ENCODE peak calls at places on chromosomes 16 and 17, in four cellular contexts. One of them, this sample, is unnamed.

GRCh38 chr17:81067331-81067730 is 32.4 kb downstream of the BAIAP2 start:
- DNase-seq in K562: no peak
- DNase-seq in H1: no peak
- DNase-seq in GM12878: no peak
- DNase-seq in this sample: peak

GRCh38 chr17:81245024-81245664 is 6.0 kb downstream of the NDUFAF8 start:
- DNase-seq in K562: no peak
- DNase-seq in H1: no peak
- DNase-seq in GM12878: peak
- DNase-seq in this sample: no peak

GRCh38 chr17:45019177-45019711 is 32.2 kb downstream of the DCAKD start:
- DNase-seq in K562: peak
- DNase-seq in H1: no peak
- DNase-seq in GM12878: no peak
- DNase-seq in this sample: peak

GRCh38 chr16:22968931-22969330 is 155.0 kb downstream of the HS3ST2 start:
- DNase-seq in K562: no peak
- DNase-seq in H1: no peak
- DNase-seq in GM12878: no peak
- DNase-seq in this sample: no peak

GRCh38 chr17:56319531-56319930 is 166.3 kb downstream of the ANKFN1 start:
- DNase-seq in K562: peak
- DNase-seq in H1: no peak
- DNase-seq in GM12878: peak
- DNase-seq in this sample: peak

GRCh38 chr16:84367297-84367680 is 1.0 kb upstream of the ATP2C2 start:
- DNase-seq in K562: no peak
- DNase-seq in H1: no peak
- DNase-seq in GM12878: no peak
- DNase-seq in this sample: no peak

GRCh38 chr17:34862384-34862783 is 98.9 kb downstream of the CCT6B start:
- DNase-seq in K562: no peak
- DNase-seq in H1: no peak
- DNase-seq in GM12878: no peak
- DNase-seq in this sample: no peak

GRCh38 chr16:12674096-12674495 is 129.6 kb downstream of the CPPED1 start:
- DNase-seq in K562: no peak
- DNase-seq in H1: no peak
- DNase-seq in GM12878: no peak
- DNase-seq in this sample: no peak

GRCh38 chr17:5510776-5511175 is 24.4 kb downstream of the MIS12 start:
- DNase-seq in K562: no peak
- DNase-seq in H1: no peak
- DNase-seq in GM12878: no peak
- DNase-seq in this sample: no peak

GRCh38 chr16:57794849-57795430 is 7.4 kb downstream of the KIFC3 start:
- DNase-seq in K562: no peak
- DNase-seq in H1: no peak
- DNase-seq in GM12878: no peak
- DNase-seq in this sample: no peak

DNA sequence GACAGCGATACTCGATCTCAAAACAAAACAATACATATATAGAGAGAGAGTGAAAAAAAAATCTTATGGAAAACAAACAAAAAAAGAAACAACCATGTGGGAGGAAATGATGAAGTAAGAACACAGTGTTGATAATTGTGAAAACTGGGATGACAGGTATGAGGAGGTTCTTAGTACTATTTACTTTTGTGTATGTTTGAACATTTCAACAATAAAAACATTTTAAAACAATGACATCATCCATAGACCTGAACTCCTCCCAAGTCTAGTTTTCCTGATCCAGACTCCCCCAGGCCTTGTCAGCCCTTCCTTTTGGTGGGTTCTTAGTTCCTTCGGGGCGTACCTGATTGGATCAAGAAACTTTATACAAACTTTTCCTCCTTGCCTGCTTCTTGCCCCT is 51.7 kb downstream of the CCDC42 start:
- DNase-seq in K562: no peak
- DNase-seq in H1: no peak
- DNase-seq in GM12878: no peak
- DNase-seq in this sample: no peak
- TF ChIP-seq NRF1 in K562: no peak
- TF ChIP-seq NRF1 in H1: no peak
- TF ChIP-seq NRF1 in GM12878: no peak
- TF ChIP-seq NRF1 in this sample: no peak

GRCh38 chr17:15882777-15883176 is 62.2 kb upstream of the ADORA2B start:
- DNase-seq in K562: no peak
- DNase-seq in H1: no peak
- DNase-seq in GM12878: no peak
- DNase-seq in this sample: no peak
- TF ChIP-seq NRF1 in K562: no peak
- TF ChIP-seq NRF1 in H1: no peak
- TF ChIP-seq NRF1 in GM12878: no peak
- TF ChIP-seq NRF1 in this sample: no peak

GRCh38 chr17:57544834-57545463 is 200.2 kb downstream of the CCDC182 start:
- DNase-seq in K562: no peak
- DNase-seq in H1: no peak
- DNase-seq in GM12878: no peak
- DNase-seq in this sample: peak
- TF ChIP-seq NRF1 in K562: no peak
- TF ChIP-seq NRF1 in H1: no peak
- TF ChIP-seq NRF1 in GM12878: no peak
- TF ChIP-seq NRF1 in this sample: no peak

GRCh38 chr17:61000911-61001310 is 323.3 kb downstream of the BCAS3 start:
- DNase-seq in K562: no peak
- DNase-seq in H1: no peak
- DNase-seq in GM12878: no peak
- DNase-seq in this sample: no peak
- TF ChIP-seq NRF1 in K562: no peak
- TF ChIP-seq NRF1 in H1: no peak
- TF ChIP-seq NRF1 in GM12878: no peak
- TF ChIP-seq NRF1 in this sample: no peak

DNA sequence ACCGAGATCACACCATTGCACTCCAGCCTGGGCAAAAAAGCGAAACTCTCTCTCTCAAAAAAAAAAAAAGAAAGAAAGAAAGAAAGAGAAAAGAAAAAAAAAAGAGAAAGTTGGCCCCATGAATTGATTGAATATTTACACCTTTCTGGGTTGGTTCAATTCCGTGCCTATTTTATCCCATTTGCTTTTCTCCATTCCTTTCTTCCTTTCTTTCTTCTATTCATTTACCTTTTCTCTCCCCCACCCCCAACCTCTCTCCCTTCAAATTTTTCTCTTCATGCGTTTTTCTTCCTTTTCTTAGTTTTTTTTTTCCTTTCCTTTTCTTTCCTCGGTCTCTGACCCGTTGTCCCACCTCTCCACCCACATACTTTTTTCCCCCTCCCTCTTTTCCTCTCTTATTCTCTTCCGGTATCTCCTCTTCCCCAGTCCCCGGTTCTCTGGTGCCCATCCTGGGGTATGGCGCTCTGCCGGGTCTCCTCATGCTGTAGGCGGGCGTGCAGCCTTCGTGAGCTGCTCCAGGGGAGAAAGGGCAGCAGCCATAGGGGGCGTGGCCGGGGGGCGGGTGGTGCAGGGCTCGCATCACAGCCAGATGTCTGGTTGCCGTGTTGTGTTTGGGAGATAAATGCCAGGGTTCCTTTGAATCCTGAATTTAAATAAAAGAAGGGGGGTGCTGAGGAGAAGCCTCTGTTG is 5.3 kb upstream of the COL1A1 start:
- DNase-seq in K562: peak
- DNase-seq in H1: no peak
- DNase-seq in GM12878: no peak
- DNase-seq in this sample: peak
- TF ChIP-seq NRF1 in K562: no peak
- TF ChIP-seq NRF1 in H1: no peak
- TF ChIP-seq NRF1 in GM12878: no peak
- TF ChIP-seq NRF1 in this sample: no peak

This sample was measured in SK-N-SH.